ENCODE peak calls at places on chromosomes 1 and 21, in eight cellular contexts. S is HCT116, V is IMR-90, K is GM23248, J is mammary epithelial cell, I is H1, B is GM23338, U is astrocyte. N is an unnamed sample. For H3K36me3 and H3K4me1, the result is how much of the 10 kb centered on the place peaks cover.

GRCh38 chr1:155970531-155971167 is 7.7 kb downstream of the ARHGEF2 start:
- DNase-seq in S (no peak), V (peak), K (peak), J (no peak), I (no peak), B (peak), U (peak), N (peak)

GRCh38 chr1:183379951-183380350 is 38.2 kb downstream of the NMNAT2 start:
- DNase-seq in S (no peak), V (no peak), K (no peak), J (no peak), I (no peak), B (no peak), U (no peak), N (no peak)

GRCh38 chr1:72284398-72285073 is 2.2 kb upstream of the NEGR1 start:
- DNase-seq in S (no peak), V (peak), K (peak), J (peak), I (peak), B (peak), U (peak), N (peak)

GRCh38 chr1:234608720-234609527 is 1.1 kb downstream of the IRF2BP2 start:
- DNase-seq in S (no peak), V (no peak), K (peak), J (peak), I (peak), B (peak), U (no peak), N (peak)

GRCh38 chr1:44305962-44306422 is 49.1 kb downstream of the ERI3 start:
- DNase-seq in S (no peak), V (no peak), K (no peak), J (no peak), I (no peak), B (no peak), U (no peak), N (no peak)

GRCh38 chr1:217647791-217648190 is 16.6 kb downstream of the SPATA17 start:
- DNase-seq in S (no peak), V (no peak), K (no peak), J (no peak), I (no peak), B (no peak), U (no peak), N (no peak)

GRCh38 chr21:29187939-29188338 is 57.5 kb downstream of the MAP3K7CL start:
- DNase-seq in S (peak), V (peak), K (peak), J (peak), I (no peak), B (no peak), U (peak), N (peak)

GRCh38 chr1:32753532-32754281 is 51.1 kb upstream of the SYNC start:
- DNase-seq in S (no peak), V (peak), K (peak), J (peak), I (peak), B (peak), U (peak), N (peak)

GRCh38 chr1:239662950-239663349 is 276.6 kb downstream of the CHRM3 start:
- DNase-seq in S (no peak), V (no peak), K (no peak), J (no peak), I (no peak), B (no peak), U (no peak), N (peak)

GRCh38 chr1:28582248-28582615 is 9.8 kb upstream of the RAB42 start:
- DNase-seq in S (no peak), V (no peak), K (peak), J (peak), I (no peak), B (no peak), U (peak), N (no peak)

GRCh38 chr1:116586741-116587143 is 15.9 kb upstream of the CD58 start:
- DNase-seq in S (no peak), V (no peak), K (no peak), J (no peak), I (no peak), B (peak), U (no peak), N (no peak)

DNA sequence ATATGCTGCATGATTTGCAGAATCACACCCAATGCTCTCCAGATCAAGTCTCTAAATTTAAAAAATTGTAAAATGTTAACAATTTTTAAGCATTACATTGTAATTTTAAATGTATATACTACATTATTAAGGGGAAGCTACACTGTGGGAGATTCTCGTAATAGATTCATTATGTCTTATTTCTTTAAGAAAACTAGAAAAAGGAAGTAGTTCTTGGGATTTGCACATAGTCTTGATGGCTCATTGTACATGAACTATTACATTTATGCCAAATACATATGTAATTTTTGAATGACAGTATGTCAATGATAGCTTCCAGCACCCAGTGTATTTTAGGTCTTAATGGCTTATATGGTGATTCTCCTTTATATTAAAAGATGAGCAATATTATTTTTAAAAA is 250.3 kb downstream of the PTPRC start:
- DNase-seq in S (no peak), V (no peak), K (no peak), J (no peak), I (no peak), B (no peak), U (no peak), N (no peak)
- H3K36me3 ChIP-seq in S (under half), V (under half), K (under half), J (under half), I (under half), B (under half), U (under half), N (under half)

GRCh38 chr1:111730282-111730681 is 8.9 kb downstream of the INKA2 start:
- DNase-seq in S (no peak), V (no peak), K (no peak), J (no peak), I (no peak), B (no peak), U (no peak), N (no peak)
- H3K4me2 ChIP-seq in S (no peak), V (no peak), K (no peak), J (no peak), I (no peak), B (no peak), U (no peak), N (no peak)

GRCh38 chr1:206709772-206710456 is 25.2 kb downstream of the MAPKAPK2 start:
- DNase-seq in S (no peak), V (peak), K (peak), J (peak), I (no peak), B (no peak), U (no peak), N (no peak)
- H3K4me1 ChIP-seq in S (under half), V (under half), K (half or more), J (under half), I (under half), B (under half), U (under half), N (half or more)

GRCh38 chr21:25717491-25718139 is 17.1 kb downstream of the ATP5PF start:
- DNase-seq in S (no peak), V (peak), K (peak), J (peak), I (no peak), B (peak), U (peak), N (peak)

GRCh38 chr21:25721987-25722386 is 12.7 kb downstream of the ATP5PF start:
- DNase-seq in S (no peak), V (no peak), K (no peak), J (no peak), I (no peak), B (no peak), U (no peak), N (no peak)

DNA sequence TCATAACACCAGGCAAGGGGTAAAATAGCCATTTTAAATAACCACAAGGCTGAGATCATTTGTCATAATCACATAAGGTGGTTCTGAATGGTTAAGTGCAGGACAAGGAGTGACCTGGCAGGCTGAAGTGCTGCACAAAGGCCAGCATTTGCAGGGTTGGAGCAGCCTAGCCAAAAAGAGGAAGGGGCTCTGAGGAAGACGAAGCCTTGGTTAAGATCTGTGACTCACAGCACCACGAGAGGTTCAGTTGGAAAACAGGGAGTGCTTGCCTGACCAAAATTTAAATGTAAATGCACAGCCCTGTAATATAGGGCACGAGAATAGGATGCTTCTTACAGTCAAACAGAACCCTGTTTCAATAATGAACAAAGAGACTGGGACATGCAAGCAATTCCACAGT is 12.1 kb downstream of the ATP5PF start:
- DNase-seq in S (no peak), V (no peak), K (no peak), J (no peak), I (no peak), B (no peak), U (no peak), N (no peak)
- H3K36me3 ChIP-seq in S (under half), V (under half), K (under half), J (under half), I (under half), B (under half), U (under half), N (half or more)

DNA sequence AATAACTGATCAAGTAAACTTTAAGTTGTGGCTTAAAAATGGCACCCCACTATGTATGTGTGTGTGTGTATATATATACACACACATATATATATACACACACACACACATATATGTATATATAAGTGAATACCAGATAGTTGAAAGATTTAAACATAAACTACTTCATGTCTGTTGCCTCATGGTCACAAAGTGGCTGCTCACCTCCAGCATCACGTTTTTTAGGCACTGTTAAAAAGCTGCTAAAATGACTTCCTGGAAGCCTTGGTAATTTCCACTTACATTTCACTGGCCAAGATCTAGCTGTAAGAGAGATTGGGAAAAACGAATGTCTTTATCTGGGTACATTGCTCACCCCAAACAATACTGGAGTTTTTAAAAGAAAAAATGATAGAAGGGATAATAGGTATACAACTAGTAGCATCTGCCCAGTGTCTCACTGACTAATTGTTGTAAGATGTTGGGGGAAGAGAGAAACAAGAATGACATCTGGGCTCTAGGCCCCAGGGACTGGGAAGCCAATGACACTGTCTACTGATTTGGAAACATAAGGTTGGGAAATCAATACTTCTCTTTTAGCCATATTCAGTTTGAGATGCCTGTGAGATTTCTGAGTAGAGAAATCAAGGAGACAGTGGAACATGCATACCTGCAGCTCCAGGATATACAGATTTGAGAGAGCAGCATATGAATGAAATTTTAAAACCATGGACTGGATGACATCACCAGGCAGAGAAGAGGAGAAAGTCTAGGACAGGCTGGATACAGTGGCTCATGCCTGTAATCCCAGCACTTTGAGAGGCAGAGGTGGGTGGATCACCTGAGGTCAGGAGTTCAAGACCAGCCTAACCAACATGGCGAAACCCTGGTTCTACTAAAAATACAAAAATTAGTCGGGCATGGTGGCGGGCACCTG is 42.8 kb downstream of the CLDN14 start:
- DNase-seq in S (no peak), V (no peak), K (peak), J (no peak), I (no peak), B (no peak), U (peak), N (no peak)
- H3K4me2 ChIP-seq in S (no peak), V (no peak), K (peak), J (no peak), I (no peak), B (no peak), U (peak), N (no peak)

DNA sequence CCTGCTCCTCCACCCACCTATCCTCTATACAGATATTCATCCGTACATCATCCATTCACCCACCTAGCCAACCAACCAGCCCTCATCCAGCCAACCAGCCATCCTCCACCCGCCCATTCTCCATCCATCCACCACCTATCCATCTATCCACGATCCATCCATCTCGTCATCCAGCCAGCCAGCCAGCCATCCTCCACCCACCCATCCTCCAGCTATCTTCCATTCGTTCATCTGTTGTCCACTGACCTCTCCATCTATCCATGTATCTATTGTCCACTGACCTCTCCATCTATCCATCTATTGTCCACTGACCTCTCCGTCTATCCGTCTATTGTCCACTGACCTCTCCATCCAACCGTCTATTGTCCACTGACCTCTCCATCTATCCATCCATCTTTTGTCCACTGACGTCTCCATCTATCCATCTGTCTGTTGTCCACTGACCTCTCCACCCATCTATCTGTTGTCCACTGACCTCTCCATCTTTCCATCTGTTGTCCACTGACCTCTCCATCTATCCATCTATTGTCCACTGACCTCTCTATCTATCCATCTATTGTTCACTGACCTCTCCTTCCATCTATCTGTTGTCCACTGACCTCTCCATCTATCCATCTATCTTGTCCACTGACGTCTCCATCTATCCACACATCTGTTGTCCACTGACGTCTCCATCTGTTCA is 47.6 kb downstream of the FAAP20 start:
- DNase-seq in S (no peak), V (no peak), K (no peak), J (no peak), I (no peak), B (no peak), U (no peak), N (no peak)
- H3K4me1 ChIP-seq in S (under half), V (under half), K (under half), J (under half), I (under half), B (under half), U (under half), N (under half)

GRCh38 chr1:41523981-41524675 is 39.6 kb upstream of the EDN2 start:
- DNase-seq in S (no peak), V (no peak), K (no peak), J (no peak), I (no peak), B (no peak), U (no peak), N (peak)
- H3K36me3 ChIP-seq in S (under half), V (under half), K (under half), J (under half), I (under half), B (under half), U (under half), N (under half)

GRCh38 chr1:24724345-24725208 is 20.7 kb upstream of the CLIC4 start:
- DNase-seq in S (peak), V (peak), K (peak), J (peak), I (peak), B (peak), U (peak), N (peak)

GRCh38 chr1:24725209-24725651 is 20.0 kb upstream of the CLIC4 start:
- DNase-seq in S (no peak), V (peak), K (peak), J (no peak), I (peak), B (peak), U (no peak), N (peak)

GRCh38 chr1:24727490-24728214 is 17.6 kb upstream of the CLIC4 start:
- DNase-seq in S (no peak), V (peak), K (peak), J (peak), I (no peak), B (no peak), U (peak), N (peak)

GRCh38 chr1:24728982-24729381 is 16.3 kb upstream of the CLIC4 start:
- DNase-seq in S (no peak), V (no peak), K (no peak), J (no peak), I (no peak), B (no peak), U (no peak), N (no peak)

DNA sequence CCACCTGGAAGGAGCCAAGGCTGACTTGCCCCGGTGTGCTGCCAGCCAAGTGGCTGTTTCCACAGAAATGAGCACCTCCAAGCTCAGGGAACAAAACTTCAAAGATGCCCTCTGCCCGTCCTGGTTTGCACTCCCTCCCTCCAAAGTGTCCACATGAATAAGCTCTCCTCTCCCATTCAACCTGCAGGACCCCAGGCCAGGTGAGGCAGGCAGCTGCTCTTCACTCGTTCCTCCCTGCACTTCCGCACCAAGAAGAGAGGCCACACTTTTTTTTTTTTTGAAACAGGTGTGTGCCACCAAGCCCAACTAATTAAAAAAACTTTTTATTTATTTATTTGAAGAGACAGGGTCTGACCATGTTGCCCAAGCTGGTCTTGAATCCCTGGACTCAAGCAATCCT is 18.5 kb upstream of the CLIC4 start:
- DNase-seq in S (no peak), V (no peak), K (no peak), J (no peak), I (no peak), B (no peak), U (no peak), N (no peak)
- H3K4me2 ChIP-seq in S (no peak), V (no peak), K (peak), J (no peak), I (no peak), B (no peak), U (no peak), N (peak)